ENCODE peak calls at places on chromosomes 12 and 14, in five cellular contexts. Y is PC-9, T is mucosa of descending colon, G is tibial artery, E is pancreas. O is an unnamed sample.

GRCh38 chr12:21644516-21644915 is 13.1 kb downstream of the LDHB start:
- DNase-seq in Y (no peak), T (no peak), G (no peak), E (no peak), O (no peak)

GRCh38 chr14:103930051-103930604 is 1.9 kb downstream of the TDRD9 start:
- DNase-seq in Y (peak; percentile 41), T (no peak), G (no peak), E (no peak), O (no peak)

GRCh38 chr12:88854260-88854659 is 274.0 kb upstream of the KITLG start:
- DNase-seq in Y (peak; percentile 84), T (no peak), G (no peak), E (no peak), O (no peak)

GRCh38 chr14:32939254-32940065 is 781 bp downstream of the NPAS3 start:
- DNase-seq in Y (no peak), T (peak; percentile 60), G (peak; percentile 90), E (peak; percentile 87), O (no peak)

GRCh38 chr14:105881021-105881930 is 354.9 kb downstream of the TMEM121 start:
- DNase-seq in Y (no peak), T (no peak), G (peak; percentile 53), E (peak; percentile 50), O (peak; percentile 10)

GRCh38 chr12:122849352-122850047 is 14.2 kb downstream of the HIP1R start:
- DNase-seq in Y (no peak), T (no peak), G (no peak), E (no peak), O (no peak)

GRCh38 chr12:124862768-124863408 is 776 bp downstream of the SCARB1 start:
- DNase-seq in Y (no peak), T (peak; percentile 41), G (no peak), E (no peak), O (no peak)

GRCh38 chr12:32437095-32437515 is 37.7 kb downstream of the FGD4 start:
- DNase-seq in Y (peak; percentile 97), T (no peak), G (no peak), E (no peak), O (no peak)

GRCh38 chr12:103769240-103769945 is 71.6 kb downstream of the NT5DC3 start:
- DNase-seq in Y (no peak), T (no peak), G (no peak), E (no peak), O (no peak)

GRCh38 chr14:104794641-104795467 is 694 bp downstream of the AKT1 start:
- DNase-seq in Y (no peak), T (peak; percentile 50), G (no peak), E (no peak), O (no peak)

GRCh38 chr12:130579231-130579630 is 136.9 kb downstream of the RIMBP2 start:
- DNase-seq in Y (no peak), T (no peak), G (no peak), E (no peak), O (no peak)

GRCh38 chr12:106178582-106178981 is 39.8 kb upstream of the NUAK1 start:
- DNase-seq in Y (peak; percentile 76), T (no peak), G (no peak), E (no peak), O (no peak)

GRCh38 chr12:92255741-92256140 is 110.1 kb upstream of the BTG1 start:
- DNase-seq in Y (no peak), T (no peak), G (no peak), E (no peak), O (no peak)

GRCh38 chr14:60079723-60080122 is 12.0 kb upstream of the PCNX4 start:
- DNase-seq in Y (no peak), T (no peak), G (no peak), E (no peak), O (no peak)

GRCh38 chr12:124898200-124898950 is 16.1 kb downstream of the UBC start:
- DNase-seq in Y (peak; percentile 62), T (peak; percentile 87), G (no peak), E (peak; percentile 62), O (peak; percentile 70)

GRCh38 chr14:91754819-91755218 is 22.9 kb upstream of the CATSPERB start:
- DNase-seq in Y (no peak), T (peak; percentile 66), G (no peak), E (peak; percentile 31), O (no peak)

GRCh38 chr14:27862684-27863083 is 903.9 kb upstream of the FOXG1 start:
- DNase-seq in Y (no peak), T (no peak), G (no peak), E (no peak), O (no peak)

GRCh38 chr12:1662761-1663439 is 28.0 kb upstream of the ADIPOR2 start:
- DNase-seq in Y (peak; percentile 76), T (peak; percentile 88), G (peak; percentile 70), E (peak; percentile 74), O (peak; percentile 20)

GRCh38 chr12:40622246-40622838 is 69.9 kb upstream of the CNTN1 start:
- DNase-seq in Y (no peak), T (peak; percentile 80), G (no peak), E (peak; percentile 73), O (peak; percentile 6)

GRCh38 chr14:97850886-97851285 is 1053.7 kb downstream of the VRK1 start:
- DNase-seq in Y (no peak), T (no peak), G (no peak), E (no peak), O (no peak)

GRCh38 chr12:68932701-68933563 is at the start of gene CPM:
- DNase-seq in Y (peak; percentile 42), T (peak; percentile 85), G (peak; percentile 78), E (peak; percentile 91), O (peak; percentile 51)

GRCh38 chr12:23585782-23586163 is 363.7 kb downstream of the SOX5 start:
- DNase-seq in Y (no peak), T (no peak), G (no peak), E (no peak), O (no peak)

GRCh38 chr12:122079532-122080081 is 1.1 kb downstream of the MLXIP start:
- DNase-seq in Y (no peak), T (no peak), G (peak; percentile 66), E (peak; percentile 55), O (no peak)

GRCh38 chr14:102870994-102871831 is 51.2 kb upstream of the AMN start:
- DNase-seq in Y (no peak), T (no peak), G (no peak), E (no peak), O (no peak)

GRCh38 chr12:46134205-46134811 is 134.5 kb downstream of the SLC38A1 start:
- DNase-seq in Y (no peak), T (no peak), G (no peak), E (no peak), O (no peak)

GRCh38 chr12:115830633-115831032 is 446.9 kb downstream of the MED13L start:
- DNase-seq in Y (no peak), T (no peak), G (no peak), E (no peak), O (no peak)

GRCh38 chr12:124100572-124101178 is 127.7 kb downstream of the ZNF664 start:
- DNase-seq in Y (no peak), T (no peak), G (no peak), E (no peak), O (no peak)

GRCh38 chr12:12441891-12442461 is 85.1 kb downstream of the BORCS5 start:
- DNase-seq in Y (no peak), T (no peak), G (no peak), E (no peak), O (peak; percentile 38)

GRCh38 chr14:31934767-31935266 is 142.3 kb upstream of the ARHGAP5 start:
- DNase-seq in Y (no peak), T (peak; percentile 76), G (no peak), E (no peak), O (no peak)

GRCh38 chr12:75526655-75527511 is 15.5 kb upstream of the KRR1 start:
- DNase-seq in Y (peak; percentile 40), T (peak; percentile 23), G (no peak), E (no peak), O (no peak)

GRCh38 chr12:96402061-96402460 is 1.8 kb upstream of the CDK17 start:
- DNase-seq in Y (no peak), T (no peak), G (no peak), E (no peak), O (no peak)

GRCh38 chr12:9798008-9798619 is 29.2 kb upstream of the KLRF1 start:
- DNase-seq in Y (peak; percentile 94), T (peak; percentile 75), G (no peak), E (no peak), O (peak; percentile 75)

GRCh38 chr12:96806272-96806671 is 100.8 kb upstream of the NEDD1 start:
- DNase-seq in Y (no peak), T (no peak), G (no peak), E (no peak), O (no peak)

GRCh38 chr12:95266250-95266649 is 48.6 kb downstream of the VEZT start:
- DNase-seq in Y (no peak), T (no peak), G (no peak), E (no peak), O (no peak)

GRCh38 chr12:69423037-69423905 is 46.9 kb upstream of the FRS2 start:
- DNase-seq in Y (no peak), T (no peak), G (no peak), E (no peak), O (no peak)

GRCh38 chr14:61531741-61532505 is 163.4 kb upstream of the HIF1A start:
- DNase-seq in Y (peak; percentile 9), T (peak; percentile 44), G (no peak), E (no peak), O (no peak)
- TF ChIP-seq CTCF in Y (no peak), T (no peak), G (no peak), E (no peak), O (no peak)

GRCh38 chr12:48197549-48197966 is 5.5 kb downstream of the OR10AD1 start:
- DNase-seq in Y (peak; percentile 48), T (peak; percentile 66), G (no peak), E (no peak), O (no peak)
- TF ChIP-seq CTCF in Y (peak; percentile 55), T (no peak), G (peak; percentile 35), E (no peak), O (peak; percentile 64)

GRCh38 chr12:7171854-7172253 is 17.6 kb upstream of the PEX5 start:
- DNase-seq in Y (no peak), T (no peak), G (no peak), E (no peak), O (no peak)

GRCh38 chr12:7178481-7178880 is 11.0 kb upstream of the PEX5 start:
- DNase-seq in Y (peak; percentile 28), T (no peak), G (no peak), E (no peak), O (no peak)

GRCh38 chr12:7175493-7175892 is 14.0 kb upstream of the PEX5 start:
- DNase-seq in Y (peak; percentile 50), T (no peak), G (no peak), E (no peak), O (no peak)

GRCh38 chr12:7180685-7181084 is 8.8 kb upstream of the PEX5 start:
- DNase-seq in Y (peak; percentile 25), T (no peak), G (no peak), E (no peak), O (no peak)

GRCh38 chr12:7176595-7176994 is 12.9 kb upstream of the PEX5 start:
- DNase-seq in Y (peak; percentile 34), T (no peak), G (no peak), E (no peak), O (no peak)
- TF ChIP-seq CTCF in Y (no peak), T (no peak), G (no peak), E (no peak), O (no peak)

GRCh38 chr14:55843718-55844403 is 263.9 kb downstream of the KTN1 start:
- DNase-seq in Y (no peak), T (no peak), G (no peak), E (no peak), O (no peak)
- TF ChIP-seq CTCF in Y (peak; percentile 51), T (no peak), G (no peak), E (no peak), O (no peak)

GRCh38 chr14:57574617-57575288 is 81.1 kb upstream of the CCDC198 start:
- DNase-seq in Y (no peak), T (no peak), G (no peak), E (no peak), O (no peak)
- TF ChIP-seq CTCF in Y (no peak), T (no peak), G (no peak), E (no peak), O (no peak)

O was measured in CD8-positive, alpha-beta T cell.